ENCODE peak calls at places on chromosomes 1 and 21, in seven cellular contexts. N, H, K, G, R, I and U are unnamed samples.

GRCh38 chr1:10796029-10796944 is at the start of gene CASZ1:
- DNase-seq in N (peak), H (no peak), K (peak), G (peak), R (peak), I (peak), U (no peak)

GRCh38 chr1:15026114-15026483 is 127.4 kb upstream of the TMEM51 start:
- DNase-seq in N (no peak), H (no peak), K (no peak), G (no peak), R (no peak), I (no peak), U (no peak)

GRCh38 chr1:85611856-85612255 is 31.3 kb downstream of the CCN1 start:
- DNase-seq in N (no peak), H (no peak), K (peak), G (no peak), R (peak), I (no peak), U (no peak)

GRCh38 chr1:68128157-68128556 is 77.7 kb upstream of the DIRAS3 start:
- DNase-seq in N (no peak), H (no peak), K (peak), G (no peak), R (no peak), I (no peak), U (no peak)

GRCh38 chr1:65119951-65120350 is 28.1 kb upstream of the AK4 start:
- DNase-seq in N (no peak), H (no peak), K (no peak), G (no peak), R (no peak), I (no peak), U (no peak)

GRCh38 chr1:45623972-45624371 is at the start of gene CCDC17:
- DNase-seq in N (no peak), H (no peak), K (peak), G (no peak), R (no peak), I (no peak), U (no peak)

GRCh38 chr21:41707231-41707988 is 59.4 kb downstream of the RIPK4 start:
- DNase-seq in N (no peak), H (no peak), K (no peak), G (no peak), R (peak), I (no peak), U (no peak)

GRCh38 chr1:156471496-156472490 is 28.8 kb downstream of the MEF2D start:
- DNase-seq in N (no peak), H (no peak), K (no peak), G (no peak), R (peak), I (no peak), U (no peak)

GRCh38 chr1:115310821-115311220 is 27.2 kb downstream of the NGF start:
- DNase-seq in N (no peak), H (no peak), K (no peak), G (no peak), R (no peak), I (no peak), U (no peak)

GRCh38 chr1:154703207-154703606 is 95.2 kb upstream of the ADAR start:
- DNase-seq in N (no peak), H (no peak), K (peak), G (no peak), R (no peak), I (no peak), U (no peak)

GRCh38 chr1:55813619-55814018 is 598.5 kb upstream of the USP24 start:
- DNase-seq in N (no peak), H (no peak), K (peak), G (no peak), R (peak), I (no peak), U (no peak)

GRCh38 chr1:154847891-154848290 is 22.2 kb downstream of the KCNN3 start:
- DNase-seq in N (peak), H (no peak), K (peak), G (peak), R (peak), I (peak), U (no peak)

GRCh38 chr1:8674912-8675311 is 142.5 kb downstream of the RERE start:
- DNase-seq in N (peak), H (no peak), K (no peak), G (no peak), R (no peak), I (no peak), U (no peak)

GRCh38 chr1:79391896-79392295 is 385.4 kb upstream of the ADGRL4 start:
- DNase-seq in N (no peak), H (no peak), K (no peak), G (no peak), R (peak), I (no peak), U (no peak)

GRCh38 chr1:11188381-11188780 is 774 bp upstream of the ANGPTL7 start:
- DNase-seq in N (no peak), H (no peak), K (peak), G (no peak), R (no peak), I (no peak), U (no peak)

GRCh38 chr1:83555871-83556270 is 443.1 kb downstream of the TTLL7 start:
- DNase-seq in N (no peak), H (no peak), K (no peak), G (no peak), R (no peak), I (no peak), U (no peak)

GRCh38 chr1:168626326-168626725 is 49.9 kb downstream of the XCL1 start:
- DNase-seq in N (no peak), H (no peak), K (no peak), G (no peak), R (no peak), I (no peak), U (no peak)

GRCh38 chr1:93878501-93878888 is 511 bp downstream of the DNTTIP2 start:
- DNase-seq in N (no peak), H (peak), K (peak), G (no peak), R (peak), I (no peak), U (peak)

GRCh38 chr21:46661211-46661625 is 25.7 kb downstream of the PRMT2 start:
- DNase-seq in N (peak), H (peak), K (peak), G (peak), R (peak), I (peak), U (no peak)

GRCh38 chr1:35845766-35846165 is 37.2 kb upstream of the AGO1 start:
- DNase-seq in N (no peak), H (no peak), K (peak), G (peak), R (no peak), I (peak), U (no peak)

GRCh38 chr1:106608836-106609235 is 447.6 kb upstream of the PRMT6 start:
- DNase-seq in N (no peak), H (no peak), K (no peak), G (no peak), R (no peak), I (no peak), U (no peak)

GRCh38 chr1:94757931-94758330 is 62.2 kb upstream of the SLC44A3 start:
- DNase-seq in N (no peak), H (no peak), K (no peak), G (no peak), R (no peak), I (no peak), U (no peak)

GRCh38 chr1:18109058-18109755 is 1.6 kb downstream of the IGSF21 start:
- DNase-seq in N (no peak), H (no peak), K (no peak), G (peak), R (no peak), I (no peak), U (no peak)

GRCh38 chr21:25369524-25370300 is 237.6 kb downstream of the MRPL39 start:
- DNase-seq in N (no peak), H (no peak), K (peak), G (no peak), R (no peak), I (no peak), U (no peak)

GRCh38 chr1:231679109-231679508 is 52.5 kb downstream of the DISC1 start:
- DNase-seq in N (peak), H (no peak), K (no peak), G (no peak), R (no peak), I (no peak), U (no peak)